ENCODE peak calls at places on chromosomes 11 and 22, in six cellular contexts. One of them, this sample, is unnamed.

GRCh38 chr11:94926271-94926625 is 47.1 kb downstream of the CWC15 start:
- DNase-seq in nucleus accumbens: no peak
- DNase-seq in COR-L47: no peak
- DNase-seq in posterior vena cava: no peak
- DNase-seq in T-cell: no peak
- DNase-seq in SJCRH30: peak; percentile 28
- DNase-seq in this sample: no peak

GRCh38 chr22:36770116-36770945 is 5.6 kb downstream of the IFT27 start:
- DNase-seq in nucleus accumbens: no peak
- DNase-seq in COR-L47: no peak
- DNase-seq in SJCRH30: no peak
- DNase-seq in T-cell: no peak
- DNase-seq in posterior vena cava: no peak
- DNase-seq in this sample: no peak

GRCh38 chr11:130721736-130722135 is 194.5 kb downstream of the SNX19 start:
- DNase-seq in posterior vena cava: no peak
- DNase-seq in SJCRH30: no peak
- DNase-seq in nucleus accumbens: no peak
- DNase-seq in T-cell: no peak
- DNase-seq in COR-L47: no peak
- DNase-seq in this sample: no peak

GRCh38 chr11:128893578-128894295 is 2.6 kb downstream of the KCNJ5 start:
- DNase-seq in SJCRH30: no peak
- DNase-seq in nucleus accumbens: no peak
- DNase-seq in posterior vena cava: no peak
- DNase-seq in T-cell: no peak
- DNase-seq in COR-L47: no peak
- DNase-seq in this sample: no peak

GRCh38 chr22:46147471-46148267 is 2.7 kb upstream of the PPARA start:
- DNase-seq in nucleus accumbens: no peak
- DNase-seq in SJCRH30: no peak
- DNase-seq in posterior vena cava: peak; percentile 80
- DNase-seq in T-cell: no peak
- DNase-seq in COR-L47: no peak
- DNase-seq in this sample: no peak

GRCh38 chr11:73270089-73270854 is 1.9 kb upstream of the P2RY6 start:
- DNase-seq in T-cell: no peak
- DNase-seq in nucleus accumbens: no peak
- DNase-seq in COR-L47: no peak
- DNase-seq in posterior vena cava: peak; percentile 67
- DNase-seq in SJCRH30: no peak
- DNase-seq in this sample: no peak

GRCh38 chr11:1837171-1838076 is 1.4 kb upstream of the TNNI2 start:
- DNase-seq in COR-L47: peak; percentile 39
- DNase-seq in nucleus accumbens: peak; percentile 11
- DNase-seq in T-cell: peak; percentile 82
- DNase-seq in posterior vena cava: no peak
- DNase-seq in SJCRH30: peak; percentile 94
- DNase-seq in this sample: peak; percentile 96

GRCh38 chr22:40215266-40215665 is 37.5 kb downstream of the TNRC6B start:
- DNase-seq in posterior vena cava: no peak
- DNase-seq in nucleus accumbens: no peak
- DNase-seq in SJCRH30: no peak
- DNase-seq in COR-L47: no peak
- DNase-seq in T-cell: no peak
- DNase-seq in this sample: no peak

GRCh38 chr11:71949034-71949433 is 20.2 kb downstream of the RNF121 start:
- DNase-seq in nucleus accumbens: no peak
- DNase-seq in SJCRH30: no peak
- DNase-seq in posterior vena cava: no peak
- DNase-seq in T-cell: no peak
- DNase-seq in COR-L47: no peak
- DNase-seq in this sample: no peak

GRCh38 chr11:40384991-40385390 is 1074.5 kb downstream of the LRRC4C start:
- DNase-seq in nucleus accumbens: no peak
- DNase-seq in posterior vena cava: no peak
- DNase-seq in SJCRH30: no peak
- DNase-seq in T-cell: no peak
- DNase-seq in COR-L47: no peak
- DNase-seq in this sample: no peak

GRCh38 chr11:79097279-79097875 is 343.5 kb downstream of the TENM4 start:
- DNase-seq in T-cell: no peak
- DNase-seq in posterior vena cava: no peak
- DNase-seq in COR-L47: no peak
- DNase-seq in SJCRH30: no peak
- DNase-seq in nucleus accumbens: no peak
- DNase-seq in this sample: no peak

GRCh38 chr11:76637491-76638266 is 32.9 kb downstream of the LRRC32 start:
- DNase-seq in nucleus accumbens: no peak
- DNase-seq in posterior vena cava: peak; percentile 93
- DNase-seq in SJCRH30: peak; percentile 28
- DNase-seq in COR-L47: no peak
- DNase-seq in T-cell: no peak
- DNase-seq in this sample: peak; percentile 95

GRCh38 chr11:27672836-27673464 is 27.3 kb downstream of the BDNF start:
- DNase-seq in posterior vena cava: no peak
- DNase-seq in T-cell: no peak
- DNase-seq in nucleus accumbens: no peak
- DNase-seq in COR-L47: no peak
- DNase-seq in SJCRH30: no peak
- DNase-seq in this sample: no peak